ENCODE peak calls at places on chromosomes 11 and 22, in five cellular contexts. M is mesendoderm, Y is kidney tubule cell, H is activated T-cell treated with anti-CD3 and anti-CD28 coated beads for 1 hour, I is choroid plexus epithelial cell. G is an unnamed sample.

GRCh38 chr22:20803696-20804324 is 29.9 kb downstream of the SERPIND1 start:
- DNase-seq in M (peak; percentile 64), Y (peak; percentile 22), H (no peak), I (peak; percentile 70), G (peak; percentile 45)

GRCh38 chr11:9752091-9752490 is 88.2 kb downstream of the SWAP70 start:
- DNase-seq in M (no peak), Y (no peak), H (no peak), I (peak; percentile 53), G (no peak)

GRCh38 chr22:37282385-37282677 is at the start of gene CYTH4:
- DNase-seq in M (no peak), Y (peak; percentile 24), H (peak; percentile 71), I (no peak), G (no peak)

GRCh38 chr11:110086892-110087309 is 6.3 kb upstream of the ZC3H12C start:
- DNase-seq in M (no peak), Y (peak; percentile 87), H (no peak), I (peak; percentile 91), G (no peak)

GRCh38 chr11:64298966-64299846 is 952 bp upstream of the CATSPERZ start:
- DNase-seq in M (no peak), Y (no peak), H (no peak), I (no peak), G (peak; percentile 20)

GRCh38 chr11:67435031-67435726 is 2.3 kb downstream of the PTPRCAP start:
- DNase-seq in M (no peak), Y (no peak), H (no peak), I (no peak), G (no peak)

GRCh38 chr11:68925613-68926012 is 21.9 kb downstream of the IGHMBP2 start:
- DNase-seq in M (peak; percentile 27), Y (no peak), H (no peak), I (no peak), G (no peak)

GRCh38 chr11:67253872-67254624 is 12.2 kb upstream of the GRK2 start:
- DNase-seq in M (no peak), Y (no peak), H (no peak), I (no peak), G (no peak)

GRCh38 chr11:56163804-56164203 is 3.7 kb upstream of the OR8K5 start:
- DNase-seq in M (no peak), Y (no peak), H (no peak), I (no peak), G (no peak)

GRCh38 chr22:49016909-49017768 is 810.5 kb downstream of the BRD1 start:
- DNase-seq in M (no peak), Y (no peak), H (no peak), I (no peak), G (peak; percentile 5)

GRCh38 chr11:77201991-77202841 is 74.2 kb downstream of the MYO7A start:
- DNase-seq in M (no peak), Y (no peak), H (no peak), I (no peak), G (no peak)

GRCh38 chr11:45331839-45332485 is 45.8 kb upstream of the SYT13 start:
- DNase-seq in M (no peak), Y (no peak), H (no peak), I (no peak), G (no peak)

GRCh38 chr11:66581261-66581660 is 11.6 kb downstream of the CCDC87 start:
- DNase-seq in M (no peak), Y (no peak), H (no peak), I (no peak), G (no peak)

GRCh38 chr11:86940122-86940777 is 14.9 kb downstream of the FZD4 start:
- DNase-seq in M (peak; percentile 73), Y (peak; percentile 57), H (no peak), I (peak; percentile 94), G (peak; percentile 36)

GRCh38 chr11:10758959-10759358 is 7.9 kb downstream of the CTR9 start:
- DNase-seq in M (peak; percentile 50), Y (no peak), H (no peak), I (no peak), G (no peak)

GRCh38 chr22:25372000-25372595 is 152.7 kb downstream of the CRYBB2 start:
- DNase-seq in M (no peak), Y (no peak), H (no peak), I (no peak), G (no peak)

GRCh38 chr11:111939836-111940604 is 2.9 kb downstream of the DIXDC1 start:
- DNase-seq in M (no peak), Y (peak; percentile 86), H (no peak), I (peak; percentile 74), G (no peak)

GRCh38 chr11:82903843-82904586 is 2.5 kb downstream of the DDIAS start:
- DNase-seq in M (no peak), Y (no peak), H (no peak), I (no peak), G (no peak)

GRCh38 chr11:10627816-10628215 is 59.4 kb upstream of the LYVE1 start:
- DNase-seq in M (no peak), Y (no peak), H (no peak), I (no peak), G (no peak)

GRCh38 chr22:38963872-38964271 is 6.5 kb downstream of the APOBEC3A start:
- DNase-seq in M (no peak), Y (no peak), H (no peak), I (no peak), G (no peak)

GRCh38 chr11:86066606-86067229 is 2.2 kb downstream of the PICALM start:
- DNase-seq in M (no peak), Y (no peak), H (no peak), I (no peak), G (no peak)

GRCh38 chr11:46639197-46639839 is 22.0 kb downstream of the ATG13 start:
- DNase-seq in M (no peak), Y (no peak), H (no peak), I (peak; percentile 42), G (no peak)

GRCh38 chr11:46724088-46724487 is 5.1 kb downstream of the F2 start:
- DNase-seq in M (no peak), Y (no peak), H (no peak), I (no peak), G (peak; percentile 49)

GRCh38 chr11:28903716-28904115 is 795.5 kb downstream of the METTL15 start:
- DNase-seq in M (no peak), Y (peak; percentile 17), H (no peak), I (peak; percentile 63), G (no peak)

GRCh38 chr22:23849009-23850006 is 8.4 kb upstream of the SLC2A11 start:
- DNase-seq in M (peak; percentile 93), Y (peak; percentile 80), H (peak; percentile 81), I (peak; percentile 65), G (peak; percentile 97)

GRCh38 chr11:14981507-14981906 is 9.4 kb upstream of the CALCA start:
- DNase-seq in M (no peak), Y (no peak), H (no peak), I (no peak), G (no peak)

GRCh38 chr11:69357458-69358397 is 63.8 kb downstream of the MYEOV start:
- DNase-seq in M (no peak), Y (no peak), H (no peak), I (no peak), G (no peak)

GRCh38 chr11:27255447-27255828 is 107.6 kb downstream of the CCDC34 start:
- DNase-seq in M (no peak), Y (no peak), H (no peak), I (peak; percentile 92), G (no peak)

GRCh38 chr22:17874231-17874630 is 100.0 kb upstream of the BID start:
- DNase-seq in M (no peak), Y (no peak), H (no peak), I (no peak), G (no peak)

GRCh38 chr11:106187860-106188456 is 110.5 kb downstream of the AASDHPPT start:
- DNase-seq in M (peak; percentile 41), Y (no peak), H (no peak), I (no peak), G (no peak)